ENCODE peak calls at places on chromosomes 4 and X, in seven cellular contexts. Y is body of pancreas, D is fibroblast of the aortic adventitia, R is BE2C, M is neural crest cell, I is GM23338, V is Panc1. X is an unnamed sample.

GRCh38 chr4:40909363-40909876 is 159.7 kb downstream of the NSUN7 start:
- DNase-seq in Y (no peak), D (peak), R (peak), M (no peak), I (no peak), V (peak), X (no peak)

GRCh38 chr4:86939737-86940141 is 4.9 kb downstream of the AFF1 start:
- DNase-seq in Y (no peak), D (no peak), R (no peak), M (no peak), I (no peak), V (no peak), X (no peak)

GRCh38 chr4:145939241-145939640 is 618 bp upstream of the ZNF827 start:
- DNase-seq in Y (no peak), D (peak), R (no peak), M (no peak), I (no peak), V (no peak), X (no peak)

GRCh38 chr4:6473264-6474052 is 1.0 kb upstream of the PPP2R2C start:
- DNase-seq in Y (no peak), D (no peak), R (no peak), M (no peak), I (peak), V (no peak), X (peak)

GRCh38 chrX:40177942-40178715 is 80.4 kb upstream of the BCOR start:
- DNase-seq in Y (no peak), D (no peak), R (no peak), M (no peak), I (no peak), V (no peak), X (no peak)

GRCh38 chrX:15947648-15948317 is 93.2 kb upstream of the AP1S2 start:
- DNase-seq in Y (no peak), D (peak), R (no peak), M (no peak), I (peak), V (no peak), X (no peak)

GRCh38 chr4:128844931-128845330 is 35.4 kb downstream of the JADE1 start:
- DNase-seq in Y (peak), D (no peak), R (no peak), M (no peak), I (no peak), V (no peak), X (no peak)

GRCh38 chr4:94890579-94890978 is 132.8 kb downstream of the BMPR1B start:
- DNase-seq in Y (no peak), D (no peak), R (no peak), M (no peak), I (no peak), V (no peak), X (no peak)

GRCh38 chrX:29231800-29232199 is 644.6 kb downstream of the IL1RAPL1 start:
- DNase-seq in Y (no peak), D (peak), R (no peak), M (no peak), I (peak), V (no peak), X (no peak)

GRCh38 chr4:155972098-155972497 is 18.4 kb upstream of the CTSO start:
- DNase-seq in Y (no peak), D (peak), R (no peak), M (no peak), I (peak), V (no peak), X (no peak)

GRCh38 chr4:165288226-165288625 is 39.2 kb upstream of the MSMO1 start:
- DNase-seq in Y (no peak), D (no peak), R (no peak), M (no peak), I (no peak), V (no peak), X (no peak)

GRCh38 chr4:109912706-109913621 is at the start of gene EGF:
- DNase-seq in Y (peak), D (peak), R (no peak), M (no peak), I (peak), V (no peak), X (no peak)

GRCh38 chr4:25879991-25880641 is 17.3 kb upstream of the SEL1L3 start:
- DNase-seq in Y (no peak), D (peak), R (no peak), M (no peak), I (no peak), V (no peak), X (no peak)

GRCh38 chr4:130896920-130897319 is 1801.0 kb downstream of the C4orf33 start:
- DNase-seq in Y (peak), D (no peak), R (no peak), M (no peak), I (no peak), V (no peak), X (no peak)

GRCh38 chrX:72061091-72061490 is 70.6 kb downstream of the RTL5 start:
- DNase-seq in Y (no peak), D (peak), R (no peak), M (no peak), I (no peak), V (no peak), X (no peak)

GRCh38 chrX:153065389-153065788 is 6.9 kb upstream of the PNMA6A start:
- DNase-seq in Y (no peak), D (no peak), R (no peak), M (no peak), I (no peak), V (no peak), X (no peak)

GRCh38 chrX:38215141-38215540 is 5.5 kb downstream of the SRPX start:
- DNase-seq in Y (no peak), D (peak), R (no peak), M (no peak), I (no peak), V (no peak), X (no peak)

GRCh38 chr4:55435136-55435535 is 39.4 kb downstream of the TMEM165 start:
- DNase-seq in Y (no peak), D (peak), R (no peak), M (no peak), I (peak), V (no peak), X (no peak)

GRCh38 chr4:136865591-136865990 is 666.7 kb downstream of the PCDH18 start:
- DNase-seq in Y (no peak), D (peak), R (no peak), M (no peak), I (no peak), V (no peak), X (no peak)

GRCh38 chr4:89489338-89489771 is 181.8 kb upstream of the GPRIN3 start:
- DNase-seq in Y (no peak), D (no peak), R (no peak), M (no peak), I (peak), V (no peak), X (no peak)

GRCh38 chr4:98468744-98469143 is 189.7 kb downstream of the TSPAN5 start:
- DNase-seq in Y (peak), D (peak), R (no peak), M (peak), I (no peak), V (no peak), X (peak)

GRCh38 chrX:102155806-102156179 is at the start of gene BEX5:
- DNase-seq in Y (peak), D (no peak), R (peak), M (peak), I (peak), V (no peak), X (peak)

GRCh38 chr4:168139336-168139735 is 47.0 kb downstream of the ANXA10 start:
- DNase-seq in Y (no peak), D (peak), R (no peak), M (no peak), I (no peak), V (no peak), X (no peak)

GRCh38 chr4:159097785-159098184 is 5.1 kb upstream of the RAPGEF2 start:
- DNase-seq in Y (no peak), D (no peak), R (no peak), M (no peak), I (peak), V (no peak), X (no peak)

GRCh38 chr4:107564326-107564725 is 155.7 kb downstream of the PAPSS1 start:
- DNase-seq in Y (no peak), D (peak), R (no peak), M (no peak), I (no peak), V (no peak), X (no peak)

GRCh38 chrX:101287402-101287801 is 3.7 kb downstream of the TAF7L start:
- DNase-seq in Y (no peak), D (peak), R (peak), M (peak), I (peak), V (peak), X (no peak)

GRCh38 chr4:123390846-123391456 is 5.6 kb upstream of the SPRY1 start:
- DNase-seq in Y (no peak), D (peak), R (no peak), M (no peak), I (peak), V (no peak), X (no peak)

GRCh38 chr4:6840062-6840976 is 57.8 kb downstream of the KIAA0232 start:
- DNase-seq in Y (peak), D (peak), R (no peak), M (no peak), I (no peak), V (no peak), X (no peak)

GRCh38 chrX:136262812-136263315 is 11.7 kb upstream of the MAP7D3 start:
- DNase-seq in Y (no peak), D (no peak), R (no peak), M (no peak), I (peak), V (no peak), X (no peak)

GRCh38 chr4:37453361-37454262 is 209.1 kb downstream of the NWD2 start:
- DNase-seq in Y (peak), D (peak), R (peak), M (peak), I (peak), V (no peak), X (peak)

GRCh38 chr4:61246003-61246402 is 45.9 kb downstream of the ADGRL3 start:
- DNase-seq in Y (no peak), D (no peak), R (no peak), M (no peak), I (no peak), V (no peak), X (no peak)

GRCh38 chrX:154603438-154604430 is 15.3 kb downstream of the CTAG1B start:
- DNase-seq in Y (no peak), D (peak), R (no peak), M (no peak), I (no peak), V (peak), X (no peak)

GRCh38 chrX:72208126-72208525 is 26.6 kb downstream of the PIN4 start:
- DNase-seq in Y (no peak), D (no peak), R (no peak), M (no peak), I (no peak), V (no peak), X (no peak)

GRCh38 chr4:120724656-120725055 is 197.9 kb downstream of the PRDM5 start:
- DNase-seq in Y (no peak), D (no peak), R (no peak), M (no peak), I (no peak), V (no peak), X (no peak)

GRCh38 chr4:24988776-24989175 is 42.0 kb downstream of the LGI2 start:
- DNase-seq in Y (no peak), D (peak), R (no peak), M (no peak), I (peak), V (no peak), X (no peak)

GRCh38 chrX:1167918-1168481 is 44.4 kb downstream of the CRLF2 start:
- DNase-seq in Y (no peak), D (no peak), R (no peak), M (no peak), I (no peak), V (no peak), X (no peak)

GRCh38 chr4:184748251-184748652 is 14.4 kb upstream of the CENPU start:
- DNase-seq in Y (peak), D (peak), R (no peak), M (no peak), I (peak), V (no peak), X (peak)

GRCh38 chrX:71999535-71999934 is 88.9 kb downstream of the NHSL2 start:
- DNase-seq in Y (no peak), D (no peak), R (no peak), M (no peak), I (no peak), V (no peak), X (no peak)

GRCh38 chrX:13360146-13360545 is 40.3 kb upstream of the ATXN3L start:
- DNase-seq in Y (no peak), D (no peak), R (no peak), M (no peak), I (no peak), V (no peak), X (no peak)

DNA sequence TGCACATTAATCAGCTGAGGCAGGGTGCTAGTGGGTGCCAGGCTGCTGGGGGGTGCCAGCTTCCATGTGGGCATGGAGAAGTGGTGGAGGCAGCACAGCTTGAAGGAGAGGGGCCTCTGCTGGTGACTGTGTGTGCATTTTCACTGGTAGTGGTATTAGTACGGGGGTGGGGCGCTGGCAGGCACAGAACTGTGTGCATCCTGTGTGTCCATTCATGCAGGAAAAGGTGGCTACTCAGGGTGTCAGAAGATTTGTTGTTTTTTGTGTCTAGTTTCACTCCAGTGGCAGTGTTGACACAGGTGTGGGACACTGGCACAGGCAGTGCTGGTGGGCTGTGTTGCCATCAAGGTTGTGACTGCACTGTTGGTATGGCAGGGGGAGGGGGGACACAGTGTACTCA is 1303.6 kb downstream of the FAM133A start:
- DNase-seq in Y (no peak), D (no peak), R (no peak), M (no peak), I (no peak), V (no peak), X (no peak)
- TF ChIP-seq CTCF in Y (no peak), D (no peak), R (no peak), M (no peak), I (peak), V (no peak), X (no peak)

GRCh38 chr4:152340818-152341217 is 195.1 kb downstream of the FBXW7 start:
- DNase-seq in Y (no peak), D (peak), R (no peak), M (no peak), I (no peak), V (no peak), X (no peak)
- TF ChIP-seq CTCF in Y (no peak), D (no peak), R (no peak), M (no peak), I (no peak), V (no peak), X (no peak)

GRCh38 chr4:142414336-142414945 is 431.7 kb downstream of the INPP4B start:
- DNase-seq in Y (no peak), D (peak), R (no peak), M (no peak), I (no peak), V (no peak), X (no peak)

GRCh38 chr4:142418697-142419096 is 427.4 kb downstream of the INPP4B start:
- DNase-seq in Y (no peak), D (no peak), R (no peak), M (no peak), I (no peak), V (no peak), X (no peak)

GRCh38 chr4:142419712-142420111 is 426.4 kb downstream of the INPP4B start:
- DNase-seq in Y (no peak), D (no peak), R (peak), M (no peak), I (no peak), V (no peak), X (no peak)

GRCh38 chr4:142416121-142416520 is 430.0 kb downstream of the INPP4B start:
- DNase-seq in Y (no peak), D (peak), R (no peak), M (no peak), I (no peak), V (no peak), X (no peak)

DNA sequence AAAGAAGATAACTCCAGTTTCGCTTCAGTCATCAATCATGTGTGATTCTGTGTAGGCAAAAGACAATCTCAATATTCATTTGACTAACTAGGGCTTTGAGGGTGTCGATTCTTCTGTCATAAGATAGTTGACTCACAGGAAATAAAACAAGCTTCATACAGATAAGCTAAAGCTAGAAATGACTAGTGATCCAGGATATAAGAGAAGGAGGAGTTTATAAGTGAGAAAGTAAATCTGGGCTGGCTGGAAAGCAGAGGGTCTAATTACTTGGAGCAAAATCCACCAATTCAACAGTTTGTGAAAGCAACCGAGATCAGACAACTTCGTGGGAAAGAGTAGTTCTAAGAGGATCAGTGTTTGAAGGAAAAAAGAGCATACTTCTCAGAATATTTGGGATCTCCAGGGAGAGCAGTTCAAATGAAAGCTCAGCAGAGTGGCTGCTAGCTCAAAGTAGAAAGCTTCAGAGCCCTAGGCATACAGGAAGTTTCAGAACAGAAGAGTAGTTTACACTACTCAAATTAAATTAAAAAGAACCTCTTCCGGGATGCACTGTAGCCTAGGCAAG is 429.3 kb downstream of the INPP4B start:
- DNase-seq in Y (no peak), D (peak), R (no peak), M (no peak), I (no peak), V (no peak), X (no peak)
- TF ChIP-seq CTCF in Y (no peak), D (no peak), R (no peak), M (no peak), I (no peak), V (no peak), X (no peak)

DNA sequence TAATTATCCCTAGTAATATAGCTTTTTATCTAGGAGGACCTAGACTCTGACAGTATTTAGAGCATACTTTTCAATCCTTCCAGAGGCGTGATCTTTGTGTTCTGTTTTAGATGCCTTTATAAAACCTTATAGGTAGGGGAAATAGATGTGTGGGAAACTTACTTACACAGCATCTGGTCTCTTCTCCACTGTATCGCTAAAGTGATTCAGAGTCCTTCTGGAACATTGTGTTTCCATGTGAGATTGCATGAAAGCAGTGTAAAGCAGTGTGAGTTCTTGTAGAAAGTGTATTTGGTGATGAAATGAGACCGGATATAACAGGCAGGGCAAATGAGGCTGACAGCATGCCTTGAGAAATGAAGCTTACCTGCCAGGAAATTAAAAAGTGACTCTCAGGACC is 9.5 kb downstream of the GABRB1 start:
- DNase-seq in Y (no peak), D (no peak), R (no peak), M (no peak), I (no peak), V (no peak), X (no peak)
- TF ChIP-seq CTCF in Y (no peak), D (no peak), R (no peak), M (no peak), I (no peak), V (no peak), X (no peak)

GRCh38 chrX:9341305-9342201 is 123.3 kb upstream of the TBL1X start:
- DNase-seq in Y (peak), D (peak), R (peak), M (no peak), I (peak), V (no peak), X (peak)
- TF ChIP-seq CTCF in Y (no peak), D (no peak), R (no peak), M (no peak), I (no peak), V (peak), X (no peak)